ENCODE peak calls at places on chromosomes 7 and 10, in nine cellular contexts. I is tibial artery; H is CD4-positive, alpha-beta T cell; W is endothelial cell; X is type B pancreatic cell; P is hepatocyte; C is GM10248; V is fibroblast of lung; F is heart left ventricle. M is an unnamed sample.

GRCh38 chr10:64316416-64316815 is 795.2 kb downstream of the REEP3 start:
- DNase-seq in I (no peak), H (no peak), W (no peak), X (no peak), P (no peak), C (no peak), V (no peak), F (no peak), M (no peak)

GRCh38 chr7:82183633-82184032 is 259.9 kb downstream of the CACNA2D1 start:
- DNase-seq in I (no peak), H (no peak), W (no peak), X (no peak), P (no peak), C (no peak), V (peak), F (no peak), M (no peak)

GRCh38 chr7:84674236-84674913 is 479.8 kb upstream of the SEMA3A start:
- DNase-seq in I (no peak), H (no peak), W (no peak), X (no peak), P (no peak), C (no peak), V (peak), F (no peak), M (no peak)

GRCh38 chr7:148914208-148914777 is 30.2 kb upstream of the EZH2 start:
- DNase-seq in I (no peak), H (no peak), W (no peak), X (no peak), P (peak), C (peak), V (peak), F (no peak), M (peak)

GRCh38 chr10:128418819-128419218 is 292.6 kb upstream of the MKI67 start:
- DNase-seq in I (no peak), H (no peak), W (no peak), X (no peak), P (no peak), C (no peak), V (no peak), F (no peak), M (no peak)

GRCh38 chr7:94289071-94289470 is 105.6 kb upstream of the COL1A2 start:
- DNase-seq in I (peak), H (no peak), W (peak), X (peak), P (peak), C (no peak), V (peak), F (peak), M (peak)

GRCh38 chr10:101489355-101489754 is 98.7 kb downstream of the POLL start:
- DNase-seq in I (no peak), H (no peak), W (no peak), X (no peak), P (no peak), C (no peak), V (peak), F (no peak), M (no peak)

GRCh38 chr7:156848979-156849378 is 44.0 kb downstream of the LMBR1 start:
- DNase-seq in I (no peak), H (no peak), W (no peak), X (no peak), P (no peak), C (no peak), V (no peak), F (no peak), M (no peak)

GRCh38 chr7:151115121-151115835 is 29.0 kb downstream of the AGAP3 start:
- DNase-seq in I (no peak), H (no peak), W (peak), X (no peak), P (peak), C (no peak), V (peak), F (no peak), M (no peak)

DNA sequence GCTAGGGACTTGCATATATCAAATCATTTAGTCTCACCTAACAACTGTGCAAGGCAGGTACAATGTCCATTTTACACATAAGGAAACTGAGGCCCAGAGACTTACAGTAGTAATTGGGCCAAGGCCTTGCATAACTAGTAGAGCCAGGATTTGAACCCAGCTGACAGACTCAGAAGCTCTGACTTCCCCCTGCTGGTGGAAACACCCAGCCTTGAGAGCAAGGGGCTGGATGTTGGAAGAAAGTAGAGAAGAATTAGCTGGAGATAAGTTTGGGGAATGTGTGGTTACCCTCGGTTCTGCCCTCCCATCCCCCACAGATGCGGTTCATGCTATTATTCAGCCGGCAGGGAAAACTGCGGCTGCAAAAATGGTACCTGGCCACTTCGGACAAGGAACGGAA is 2.0 kb downstream of the AP1S1 start:
- DNase-seq in I (no peak), H (no peak), W (no peak), X (no peak), P (no peak), C (no peak), V (no peak), F (no peak), M (no peak)
- TF ChIP-seq CTCF in I (no peak), H (no peak), W (no peak), X (peak), P (no peak), C (no peak), V (peak), F (no peak), M (no peak)

DNA sequence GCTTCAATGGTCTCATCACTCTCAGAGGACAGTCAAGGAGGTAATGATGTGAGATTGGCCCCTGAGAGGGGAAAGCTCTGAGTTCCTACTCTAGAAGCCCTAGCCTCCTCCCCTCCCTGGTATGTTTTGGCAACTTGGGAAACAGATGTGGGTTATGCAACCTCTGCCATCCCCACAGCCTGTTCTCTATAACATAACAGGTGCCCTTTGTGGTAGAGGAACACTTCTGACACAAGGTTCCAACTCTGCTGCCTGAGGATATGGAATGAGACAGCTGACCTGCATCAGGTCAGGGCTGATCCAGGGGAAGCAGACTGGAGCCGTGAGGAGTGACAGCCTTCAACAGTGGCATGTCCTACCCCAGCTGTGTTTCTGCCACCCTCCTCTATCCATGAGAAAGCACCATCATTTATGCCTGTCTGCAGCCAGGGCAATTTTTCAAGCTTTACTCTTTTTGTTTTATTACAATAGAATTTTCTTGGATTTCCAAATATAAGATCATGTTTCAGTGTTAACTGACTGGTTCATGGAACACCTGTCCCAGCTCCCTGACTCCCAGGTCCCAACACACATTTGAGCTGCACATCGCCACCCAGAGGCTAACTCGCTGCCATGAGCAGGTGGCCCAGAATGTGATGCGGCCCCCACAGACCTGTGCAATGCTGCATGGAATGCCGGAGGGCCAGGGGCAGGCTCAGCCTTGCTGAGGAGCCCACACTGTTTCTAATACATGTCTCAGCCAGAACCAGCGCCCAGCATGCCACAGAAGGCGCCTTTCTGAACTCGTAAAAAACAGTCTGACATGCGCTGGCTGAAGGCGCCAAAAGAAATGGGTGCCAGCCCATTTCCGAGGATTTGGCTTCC is 124.7 kb upstream of the CHST15 start:
- DNase-seq in I (no peak), H (no peak), W (no peak), X (no peak), P (no peak), C (no peak), V (no peak), F (no peak), M (no peak)
- TF ChIP-seq CTCF in I (no peak), H (no peak), W (no peak), X (no peak), P (no peak), C (no peak), V (no peak), F (no peak), M (no peak)

GRCh38 chr7:105866124-105866801 is 10.1 kb downstream of the ATXN7L1 start:
- DNase-seq in I (no peak), H (no peak), W (no peak), X (no peak), P (no peak), C (no peak), V (no peak), F (no peak), M (no peak)
- TF ChIP-seq CTCF in I (no peak), H (no peak), W (no peak), X (no peak), P (no peak), C (no peak), V (no peak), F (no peak), M (no peak)

GRCh38 chr7:137492889-137493288 is 149.4 kb upstream of the PTN start:
- DNase-seq in I (no peak), H (no peak), W (no peak), X (no peak), P (no peak), C (no peak), V (no peak), F (no peak), M (no peak)
- TF ChIP-seq CTCF in I (no peak), H (no peak), W (no peak), X (no peak), P (no peak), C (no peak), V (no peak), F (no peak), M (no peak)

DNA sequence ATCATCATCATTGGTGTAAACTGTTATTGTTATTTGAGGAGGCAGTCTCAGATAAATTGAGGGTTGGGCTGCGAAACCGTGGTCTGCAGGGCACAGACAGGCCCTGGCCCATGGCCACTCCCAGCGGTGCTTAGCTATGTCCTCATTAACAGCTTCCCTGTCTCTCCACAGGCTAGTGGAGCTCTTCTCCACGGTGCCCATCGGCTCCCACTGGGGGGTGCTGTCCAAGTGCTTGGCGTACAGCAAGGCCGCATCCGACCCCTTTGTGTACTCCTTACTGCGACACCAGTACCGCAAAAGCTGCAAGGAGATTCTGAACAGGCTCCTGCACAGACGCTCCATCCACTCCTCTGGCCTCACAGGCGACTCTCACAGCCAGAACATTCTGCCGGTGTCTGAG is 21.6 kb downstream of the GPR26 start:
- DNase-seq in I (peak), H (no peak), W (no peak), X (no peak), P (no peak), C (no peak), V (no peak), F (no peak), M (no peak)
- TF ChIP-seq CTCF in I (no peak), H (no peak), W (no peak), X (no peak), P (no peak), C (no peak), V (no peak), F (no peak), M (no peak)

M was measured in A549.